ENCODE peak calls at places on chromosomes 4 and X, in four cellular contexts. R, L, F and T are unnamed samples.

GRCh38 chr4:25862411-25863346 is at the start of gene SEL1L3:
- DNase-seq in R (peak), L (no peak), F (peak), T (peak)

GRCh38 chr4:5998333-5998936 is 19.8 kb downstream of the C4orf50 start:
- DNase-seq in R (peak), L (peak), F (peak), T (peak)

GRCh38 chr4:121252224-121252806 is 88.2 kb upstream of the TNIP3 start:
- DNase-seq in R (peak), L (peak), F (peak), T (peak)

GRCh38 chrX:11531226-11531625 is 134.5 kb downstream of the ARHGAP6 start:
- DNase-seq in R (peak), L (no peak), F (no peak), T (no peak)

GRCh38 chr4:174578366-174578765 is 56.1 kb upstream of the HPGD start:
- DNase-seq in R (no peak), L (no peak), F (no peak), T (no peak)

GRCh38 chr4:72338060-72338459 is 231.0 kb downstream of the ADAMTS3 start:
- DNase-seq in R (no peak), L (no peak), F (no peak), T (no peak)

GRCh38 chrX:63747331-63747730 is 37.7 kb downstream of the ARHGEF9 start:
- DNase-seq in R (no peak), L (no peak), F (no peak), T (no peak)

GRCh38 chrX:44352739-44353138 is 9.3 kb upstream of the EFHC2 start:
- DNase-seq in R (no peak), L (no peak), F (no peak), T (no peak)

GRCh38 chrX:134460005-134460860 is at the start of gene HPRT1:
- DNase-seq in R (peak), L (peak), F (peak), T (peak)

GRCh38 chrX:40098264-40099045 is 697 bp upstream of the BCOR start:
- DNase-seq in R (no peak), L (no peak), F (peak), T (peak)

GRCh38 chr4:101356928-101357327 is 9.6 kb upstream of the PPP3CA start:
- DNase-seq in R (no peak), L (peak), F (peak), T (no peak)

GRCh38 chr4:54714631-54715030 is 56.9 kb downstream of the KIT start:
- DNase-seq in R (no peak), L (no peak), F (no peak), T (no peak)

GRCh38 chrX:133676344-133677122 is 261.2 kb upstream of the GPC4 start:
- DNase-seq in R (no peak), L (no peak), F (no peak), T (no peak)

GRCh38 chr4:29002151-29002550 is 1718.0 kb upstream of the PCDH7 start:
- DNase-seq in R (no peak), L (no peak), F (no peak), T (no peak)

GRCh38 chr4:99100876-99101275 is 12.3 kb upstream of the ADH5 start:
- DNase-seq in R (no peak), L (no peak), F (no peak), T (no peak)

GRCh38 chrX:151977009-151977408 is 2.5 kb upstream of the GABRE start:
- DNase-seq in R (no peak), L (no peak), F (no peak), T (no peak)

GRCh38 chr4:3514806-3515421 is 17.3 kb downstream of the LRPAP1 start:
- DNase-seq in R (no peak), L (no peak), F (no peak), T (no peak)

GRCh38 chr4:150209140-150209829 is 131.0 kb downstream of the DCLK2 start:
- DNase-seq in R (peak), L (peak), F (peak), T (peak)

GRCh38 chr4:139279723-139280620 is at the start of gene MGARP:
- DNase-seq in R (no peak), L (no peak), F (peak), T (no peak)

GRCh38 chr4:141656031-141656430 is 19.6 kb downstream of the IL15 start:
- DNase-seq in R (no peak), L (no peak), F (no peak), T (no peak)

GRCh38 chrX:46325312-46325877 is 219.8 kb downstream of the ZNF674 start:
- DNase-seq in R (no peak), L (peak), F (no peak), T (peak)

GRCh38 chr4:622996-623913 is 2.1 kb upstream of the PDE6B start:
- DNase-seq in R (no peak), L (no peak), F (no peak), T (no peak)

GRCh38 chr4:6427439-6428090 is 44.8 kb downstream of the PPP2R2C start:
- DNase-seq in R (no peak), L (no peak), F (no peak), T (no peak)

DNA sequence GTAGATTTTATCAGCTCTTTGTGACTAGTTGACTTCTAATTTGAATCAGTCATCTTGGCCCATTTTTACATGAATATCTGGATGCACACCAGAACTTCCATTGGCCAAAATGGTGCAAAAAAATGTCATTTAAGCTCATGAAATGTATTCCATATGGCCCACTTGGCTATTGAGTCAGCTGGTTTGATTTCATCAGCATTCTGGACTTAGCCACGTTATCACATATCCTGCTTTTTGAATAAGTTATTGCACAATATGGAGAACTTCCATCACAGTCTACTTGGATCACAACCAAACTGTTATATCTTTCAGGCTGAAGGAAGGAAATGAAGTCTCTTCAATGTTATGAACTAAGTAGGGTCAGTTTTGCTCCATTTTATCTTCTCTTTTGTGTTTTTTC is 640.6 kb downstream of the PCDH7 start:
- DNase-seq in R (no peak), L (no peak), F (no peak), T (no peak)
- TF ChIP-seq JUND in R (no peak), L (no peak), F (no peak), T (no peak)

DNA sequence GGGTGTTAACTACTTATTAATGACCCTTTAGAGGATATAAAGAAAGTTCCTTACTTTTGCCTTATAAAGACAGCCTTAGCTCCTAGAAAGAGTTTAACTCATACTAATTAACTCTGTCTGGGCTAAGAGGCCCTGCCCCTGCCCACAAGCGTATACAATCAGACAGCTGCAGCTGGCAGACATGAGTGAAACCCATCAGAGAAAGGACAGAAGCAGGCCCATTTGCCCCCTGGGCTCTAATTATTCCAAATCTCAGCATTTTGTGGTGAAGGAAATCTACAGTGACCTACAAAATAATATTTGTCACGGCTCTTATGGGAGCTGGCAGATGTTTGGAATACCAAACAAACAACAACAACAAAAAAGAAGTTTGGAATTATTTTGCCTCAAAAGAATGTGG is 71.8 kb downstream of the CHRDL1 start:
- DNase-seq in R (no peak), L (no peak), F (no peak), T (no peak)
- TF ChIP-seq JUND in R (no peak), L (no peak), F (no peak), T (no peak)

DNA sequence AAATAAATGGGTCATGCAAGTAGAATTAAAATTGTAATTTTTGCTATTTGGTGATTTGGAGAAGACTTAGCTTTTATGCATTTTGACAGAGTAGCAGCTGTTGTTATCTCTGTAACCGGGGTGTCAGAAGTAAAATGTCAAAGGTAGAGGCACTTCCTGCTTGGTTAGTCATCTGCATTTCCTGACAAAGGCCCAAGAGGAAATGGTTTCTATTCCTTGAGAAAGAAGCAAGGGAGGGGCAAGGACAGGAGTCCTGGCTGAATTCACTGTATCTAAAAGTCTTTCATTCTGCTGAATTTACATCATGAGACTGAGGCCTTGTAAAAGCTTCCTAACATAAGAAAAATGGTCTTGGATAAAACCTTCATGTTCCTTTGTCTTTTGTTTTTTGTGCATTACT is 550.9 kb upstream of the BOD1L1 start:
- DNase-seq in R (no peak), L (no peak), F (no peak), T (no peak)
- TF ChIP-seq JUND in R (no peak), L (no peak), F (peak), T (no peak)

GRCh38 chrX:153999359-154000037 is 20.2 kb downstream of the IRAK1 start:
- DNase-seq in R (no peak), L (no peak), F (no peak), T (peak)
- TF ChIP-seq JUND in R (no peak), L (no peak), F (no peak), T (no peak)

DNA sequence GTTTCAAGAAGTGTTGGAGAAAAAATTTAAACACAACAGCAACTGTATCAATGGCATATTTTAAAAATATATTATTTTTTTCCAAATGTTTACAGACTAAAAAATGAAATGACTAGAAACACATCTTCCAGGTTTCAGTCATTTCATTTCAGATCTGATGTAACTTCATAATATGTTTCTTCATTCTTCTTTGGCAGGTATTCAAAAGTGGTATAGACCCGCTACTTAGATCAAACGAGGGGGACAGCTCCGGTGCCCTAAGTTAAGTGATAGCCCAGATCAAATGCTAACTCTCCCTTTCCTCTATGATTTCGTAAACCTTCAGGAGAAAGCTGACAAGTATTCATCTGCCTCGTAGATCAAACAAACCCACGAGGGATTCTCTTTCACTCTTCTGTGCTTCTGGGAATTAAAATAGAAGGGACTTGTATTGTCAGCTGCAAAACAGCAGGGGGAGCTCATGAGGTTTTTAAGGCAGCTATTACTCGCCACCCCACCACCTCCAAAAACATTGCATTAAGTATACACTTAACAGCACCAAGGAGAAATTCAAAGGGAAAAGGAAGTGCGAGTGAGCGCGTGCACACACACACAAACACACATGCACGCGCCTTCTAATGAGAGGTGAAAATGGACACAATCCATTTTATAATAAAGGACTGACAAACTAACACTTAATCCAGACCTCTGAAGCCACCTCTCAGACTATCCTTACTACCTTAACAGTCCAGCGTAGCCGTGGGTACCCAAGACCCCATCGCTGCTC is 21.4 kb downstream of the HELT start:
- DNase-seq in R (peak), L (peak), F (peak), T (peak)
- TF ChIP-seq JUND in R (peak), L (no peak), F (no peak), T (no peak)